ENCODE peak calls at places on chromosomes 3 and 15, in ten cellular contexts. U, F, H, E, O, X, Z, W, R and D are unnamed samples.

GRCh38 chr15:62431391-62431790 is 266.3 kb upstream of the C2CD4B start:
- DNase-seq in R (no peak), W (no peak), E (no peak), F (no peak), O (no peak), H (no peak), Z (no peak), X (no peak), U (no peak), D (no peak)

GRCh38 chr3:138042043-138042442 is 32.1 kb downstream of the CLDN18 start:
- DNase-seq in E (no peak), X (no peak), F (no peak), W (no peak), R (no peak), O (no peak), U (no peak), H (no peak), Z (no peak), D (no peak)

GRCh38 chr3:132317229-132317948 is at the start of gene ACP3:
- DNase-seq in O (peak; percentile 71), X (no peak), E (no peak), Z (no peak), R (no peak), W (no peak), F (peak; percentile 62), H (no peak), U (no peak), D (peak; percentile 15)

GRCh38 chr3:58074997-58075396 is 66.8 kb downstream of the FLNB start:
- DNase-seq in W (no peak), U (no peak), F (no peak), O (no peak), Z (no peak), E (no peak), X (no peak), H (no peak), R (no peak), D (no peak)

GRCh38 chr3:101179637-101180036 is 140.7 kb downstream of the IMPG2 start:
- DNase-seq in O (no peak), W (no peak), R (peak; percentile 37), Z (no peak), E (no peak), X (no peak), F (no peak), U (no peak), H (no peak), D (no peak)

GRCh38 chr3:188280627-188281026 is 126.7 kb downstream of the LPP start:
- DNase-seq in R (no peak), H (no peak), U (no peak), X (no peak), E (no peak), O (no peak), W (no peak), Z (no peak), F (no peak), D (no peak)

GRCh38 chr3:37904614-37905047 is 43.0 kb downstream of the CTDSPL start:
- DNase-seq in R (no peak), U (no peak), X (no peak), Z (no peak), E (no peak), F (no peak), W (peak; percentile 32), H (no peak), O (no peak), D (no peak)

GRCh38 chr3:41301548-41301947 is 102.2 kb downstream of the CTNNB1 start:
- DNase-seq in H (no peak), Z (no peak), X (no peak), F (no peak), O (no peak), R (no peak), W (no peak), U (no peak), E (no peak), D (no peak)

GRCh38 chr3:117892431-117892841 is 1142.2 kb downstream of the IGSF11 start:
- DNase-seq in U (no peak), O (no peak), H (no peak), W (no peak), E (no peak), R (no peak), Z (no peak), F (no peak), X (no peak), D (no peak)
- TF ChIP-seq EP300 in U (no peak), O (no peak), H (no peak), W (no peak), E (no peak), R (no peak), Z (no peak), F (no peak), X (no peak), D (no peak)

DNA sequence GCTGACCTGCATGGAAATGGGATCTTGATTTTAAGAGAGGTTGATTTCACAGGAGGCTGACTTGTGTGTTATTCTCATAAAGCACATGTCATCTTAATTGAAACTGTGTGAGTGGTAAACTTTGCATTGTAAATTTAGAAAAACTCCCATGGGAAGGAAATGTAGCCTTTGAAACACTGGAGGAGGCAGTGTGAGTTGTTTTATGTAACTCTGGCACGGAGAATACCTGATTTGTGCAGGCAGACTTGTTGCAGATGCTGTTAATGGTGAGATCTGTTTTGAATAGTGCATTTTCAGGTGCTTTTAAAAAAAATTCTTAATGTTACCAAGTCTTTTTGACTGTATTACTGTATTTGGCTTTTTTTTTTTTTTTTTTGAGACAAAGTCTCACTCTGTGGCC is 337.7 kb upstream of the NR2E3 start:
- DNase-seq in H (no peak), Z (no peak), X (no peak), U (no peak), E (no peak), O (no peak), R (no peak), W (no peak), F (no peak), D (no peak)
- H3K4me3 ChIP-seq in H (no peak overlapping the region), Z (no peak overlapping the region), X (no peak overlapping the region), U (no peak overlapping the region), E (no peak overlapping the region), O (no peak overlapping the region), R (no peak overlapping the region), W (no peak overlapping the region), F (no peak overlapping the region), D (no peak overlapping the region)

GRCh38 chr15:26720546-26720945 is 52.3 kb downstream of the GABRB3 start:
- DNase-seq in H (no peak), W (no peak), U (no peak), F (no peak), R (peak; percentile 10), E (no peak), O (no peak), Z (no peak), X (no peak), D (no peak)
- H3K4me1 ChIP-seq in H (no peaks in the 10 kb centered on the region), W (no peaks in the 10 kb centered on the region), U (peaks cover 17% of the 10 kb centered on the region), F (no peaks in the 10 kb centered on the region), R (no peaks in the 10 kb centered on the region), E (no peaks in the 10 kb centered on the region), O (no peaks in the 10 kb centered on the region), Z (no peaks in the 10 kb centered on the region), X (no peaks in the 10 kb centered on the region), D (no peaks in the 10 kb centered on the region)

DNA sequence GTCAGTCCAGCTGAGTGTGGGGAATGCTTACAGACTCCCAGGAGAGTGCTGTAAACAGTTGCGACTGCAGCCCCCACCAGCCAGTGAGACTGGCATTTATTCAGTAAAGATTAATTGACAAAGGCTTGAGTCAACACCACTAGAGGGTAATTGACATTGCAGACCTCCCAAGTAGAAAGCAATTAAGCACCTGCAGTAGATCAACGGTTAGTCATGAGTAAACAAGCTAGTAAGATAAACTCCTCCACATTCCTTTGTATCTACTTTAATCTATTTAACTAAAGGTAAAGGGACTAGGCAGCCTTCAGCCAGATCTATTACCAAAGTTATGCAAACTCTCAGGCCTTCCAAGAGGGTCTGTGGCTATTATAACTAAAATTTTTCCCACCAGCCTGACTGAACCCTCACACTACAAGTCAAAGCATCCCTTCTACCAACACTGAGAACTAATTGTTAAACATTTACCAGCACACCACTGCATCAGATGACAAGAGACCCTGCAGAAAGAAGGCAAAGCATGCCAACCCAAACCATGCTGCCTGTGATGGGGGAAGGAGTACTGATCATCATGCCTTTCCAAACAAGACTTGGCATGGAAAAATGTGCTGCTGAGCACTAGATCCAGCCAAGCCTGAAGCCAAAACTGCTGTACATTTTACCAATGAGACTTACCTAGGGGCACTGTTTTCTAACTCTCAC is 30.5 kb upstream of the GALNT15 start:
- DNase-seq in U (no peak), Z (no peak), R (peak; percentile 19), X (no peak), W (no peak), F (no peak), H (no peak), E (no peak), O (no peak), D (no peak)
- TF ChIP-seq EP300 in U (peak; percentile 85), Z (no peak), R (no peak), X (no peak), W (no peak), F (no peak), H (no peak), E (no peak), O (no peak), D (no peak)